ENCODE peak calls at places on chromosomes 7 and 10, in ten cellular contexts. K is SK-N-SH, A is sigmoid colon, T is esophagus muscularis mucosa, E is K562, Y is tibial nerve, W is stomach, B is GM12878, S is upper lobe of left lung, G is transverse colon. J is an unnamed sample. For H3K36me3, the result is how much of the 10 kb centered on the place peaks cover.

GRCh38 chr10:69389827-69390490 is 26.8 kb downstream of the TACR2 start:
- DNase-seq in K (no peak), A (no peak), T (no peak), E (peak), Y (no peak), W (peak), B (no peak), S (no peak), G (no peak), J (no peak)

GRCh38 chr7:82442492-82443043 is 1.0 kb downstream of the CACNA2D1 start:
- DNase-seq in K (peak), A (peak), T (no peak), E (no peak), Y (no peak), W (no peak), B (no peak), S (no peak), G (no peak), J (peak)

GRCh38 chr7:5702876-5703571 is 78.4 kb downstream of the RNF216 start:
- DNase-seq in K (no peak), A (peak), T (no peak), E (no peak), Y (no peak), W (no peak), B (no peak), S (no peak), G (no peak), J (no peak)

GRCh38 chr7:43643842-43644241 is 60.9 kb downstream of the STK17A start:
- DNase-seq in K (no peak), A (no peak), T (no peak), E (no peak), Y (no peak), W (no peak), B (no peak), S (no peak), G (no peak), J (no peak)

GRCh38 chr7:48427671-48428070 is 256.4 kb downstream of the ABCA13 start:
- DNase-seq in K (no peak), A (no peak), T (peak), E (no peak), Y (no peak), W (no peak), B (no peak), S (no peak), G (no peak), J (no peak)

GRCh38 chr7:149732111-149732561 is 41.3 kb downstream of the ZNF467 start:
- DNase-seq in K (no peak), A (no peak), T (no peak), E (no peak), Y (no peak), W (peak), B (no peak), S (no peak), G (no peak), J (no peak)

GRCh38 chr7:77351539-77352004 is 64.6 kb downstream of the GSAP start:
- DNase-seq in K (no peak), A (no peak), T (peak), E (no peak), Y (no peak), W (peak), B (peak), S (peak), G (peak), J (no peak)

GRCh38 chr10:110784198-110784597 is 87.5 kb upstream of the PDCD4 start:
- DNase-seq in K (no peak), A (peak), T (no peak), E (no peak), Y (no peak), W (no peak), B (no peak), S (peak), G (no peak), J (no peak)

GRCh38 chr10:31004611-31005193 is 27.0 kb downstream of the ZNF438 start:
- DNase-seq in K (no peak), A (no peak), T (no peak), E (no peak), Y (no peak), W (no peak), B (no peak), S (no peak), G (no peak), J (no peak)

GRCh38 chr10:106877574-106877973 is 286.9 kb downstream of the SORCS1 start:
- DNase-seq in K (no peak), A (no peak), T (no peak), E (no peak), Y (no peak), W (no peak), B (no peak), S (no peak), G (no peak), J (no peak)

GRCh38 chr10:104325436-104326430 is 12.5 kb downstream of the ITPRIP start:
- DNase-seq in K (no peak), A (peak), T (no peak), E (no peak), Y (no peak), W (no peak), B (no peak), S (peak), G (no peak), J (no peak)

GRCh38 chr10:22434521-22434920 is 89.2 kb downstream of the SPAG6 start:
- DNase-seq in K (no peak), A (no peak), T (no peak), E (no peak), Y (no peak), W (no peak), B (no peak), S (no peak), G (no peak), J (no peak)

GRCh38 chr7:114539575-114539974 is 125.0 kb downstream of the FOXP2 start:
- DNase-seq in K (no peak), A (no peak), T (no peak), E (no peak), Y (peak), W (no peak), B (no peak), S (no peak), G (peak), J (peak)
- TF ChIP-seq CTCF in K (peak), A (peak), T (peak), E (no peak), Y (no peak), W (no peak), B (no peak), S (no peak), G (peak), J (no peak)

GRCh38 chr7:137878333-137878961 is 31.7 kb upstream of the DGKI start:
- DNase-seq in K (no peak), A (peak), T (no peak), E (peak), Y (peak), W (peak), B (no peak), S (peak), G (peak), J (peak)

GRCh38 chr7:137875746-137876145 is 29.0 kb upstream of the DGKI start:
- DNase-seq in K (no peak), A (no peak), T (no peak), E (no peak), Y (no peak), W (no peak), B (no peak), S (no peak), G (no peak), J (no peak)

GRCh38 chr7:137879357-137880158 is 32.8 kb upstream of the DGKI start:
- DNase-seq in K (no peak), A (peak), T (no peak), E (no peak), Y (no peak), W (no peak), B (no peak), S (no peak), G (no peak), J (no peak)

GRCh38 chr7:137874390-137874789 is 27.6 kb upstream of the DGKI start:
- DNase-seq in K (peak), A (no peak), T (no peak), E (no peak), Y (no peak), W (no peak), B (no peak), S (no peak), G (no peak), J (no peak)

DNA sequence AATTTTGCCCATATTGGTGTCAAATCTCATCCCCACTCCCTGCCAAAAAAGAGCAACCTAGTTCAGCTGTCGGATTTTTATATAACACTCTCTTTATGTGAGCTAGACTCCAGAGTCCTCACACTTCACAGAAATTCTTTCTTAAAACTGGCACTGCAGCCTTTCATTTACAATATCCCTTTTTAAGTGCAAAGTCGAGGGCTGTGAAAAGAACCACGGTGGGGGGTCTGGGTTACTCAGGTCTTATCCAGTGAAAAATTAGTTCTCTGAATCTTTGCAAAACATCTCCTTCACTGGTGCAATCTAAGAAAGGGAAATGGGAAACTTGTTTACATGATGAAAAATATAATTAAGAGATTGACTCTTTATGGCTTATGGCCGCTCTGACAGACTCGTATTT is 30.5 kb upstream of the DGKI start:
- DNase-seq in K (no peak), A (no peak), T (no peak), E (no peak), Y (no peak), W (no peak), B (no peak), S (no peak), G (no peak), J (no peak)
- H3K36me3 ChIP-seq in K (half or more), A (under half), T (under half), E (half or more), Y (half or more), W (half or more), B (half or more), S (under half), G (under half), J (under half)

DNA sequence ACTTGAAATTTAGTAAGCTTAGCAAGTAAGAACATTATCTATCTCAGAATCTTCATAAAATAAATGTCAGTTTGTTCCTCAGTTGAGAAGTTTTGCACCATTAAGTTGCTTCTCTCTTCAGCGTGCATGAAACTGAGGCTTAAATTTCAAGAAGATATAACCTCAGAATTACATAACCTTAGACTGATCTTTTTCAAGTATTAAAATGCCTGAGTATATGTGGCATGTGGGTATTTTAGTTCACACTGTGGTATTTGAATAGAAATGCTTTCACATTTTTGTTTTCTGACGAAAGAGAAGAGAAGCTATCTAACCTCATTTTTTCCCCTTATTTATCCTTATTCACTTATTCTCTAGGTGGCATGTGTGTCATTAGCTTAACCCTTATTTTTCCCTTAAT is 104.1 kb downstream of the PHF14 start:
- DNase-seq in K (no peak), A (no peak), T (no peak), E (no peak), Y (no peak), W (no peak), B (no peak), S (no peak), G (no peak), J (no peak)
- TF ChIP-seq EP300 in K (no peak), A (no peak), T (no peak), E (no peak), Y (no peak), W (no peak), B (no peak), S (no peak), G (no peak), J (no peak)

GRCh38 chr10:119253433-119254174 is 46.2 kb downstream of the GRK5 start:
- DNase-seq in K (peak), A (peak), T (no peak), E (no peak), Y (peak), W (no peak), B (no peak), S (no peak), G (peak), J (peak)
- TF ChIP-seq CTCF in K (no peak), A (no peak), T (peak), E (no peak), Y (no peak), W (no peak), B (no peak), S (no peak), G (no peak), J (peak)

GRCh38 chr10:6116806-6117205 is 28.0 kb downstream of the RBM17 start:
- DNase-seq in K (no peak), A (no peak), T (no peak), E (no peak), Y (no peak), W (no peak), B (no peak), S (no peak), G (no peak), J (no peak)
- H3K36me3 ChIP-seq in K (half or more), A (under half), T (half or more), E (half or more), Y (under half), W (half or more), B (under half), S (under half), G (under half), J (under half)

GRCh38 chr7:3780525-3780924 is 479.5 kb downstream of the SDK1 start:
- DNase-seq in K (no peak), A (no peak), T (no peak), E (no peak), Y (no peak), W (no peak), B (no peak), S (no peak), G (no peak), J (no peak)
- TF ChIP-seq EP300 in K (no peak), A (no peak), T (no peak), E (no peak), Y (no peak), W (no peak), B (no peak), S (no peak), G (no peak), J (no peak)

DNA sequence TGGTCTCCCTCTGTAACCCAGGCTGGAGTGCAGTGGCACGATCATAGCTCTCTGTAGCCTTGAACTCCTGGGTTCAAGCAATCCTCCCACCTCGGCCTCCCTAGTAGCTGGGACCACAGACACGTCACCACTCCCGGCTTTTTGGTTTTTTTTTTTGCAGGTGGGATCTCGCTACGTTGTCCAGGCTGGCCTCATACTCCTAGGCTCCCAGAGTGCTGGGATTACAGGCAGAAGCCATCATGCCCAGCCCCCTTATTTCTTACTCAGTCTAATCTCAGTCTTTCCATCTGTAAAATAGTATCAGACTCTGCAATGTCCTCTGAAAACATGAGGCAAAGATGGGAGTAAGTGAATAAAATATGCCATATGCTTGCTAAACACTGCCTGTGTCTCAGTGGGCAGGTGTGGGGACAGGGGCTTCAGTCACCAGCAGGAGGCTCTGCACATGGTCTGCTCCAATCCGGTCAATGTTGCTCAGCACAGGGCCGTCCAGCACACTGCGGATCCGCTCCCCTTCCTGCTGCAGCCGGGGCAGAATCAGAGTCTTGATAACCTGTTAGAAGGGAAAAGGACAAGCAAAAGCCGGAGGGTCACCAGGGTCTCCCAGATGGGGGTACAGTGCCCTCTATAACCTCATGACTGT is 8.2 kb downstream of the AP4M1 start:
- DNase-seq in K (peak), A (no peak), T (no peak), E (no peak), Y (no peak), W (no peak), B (no peak), S (no peak), G (no peak), J (no peak)
- TF ChIP-seq CTCF in K (peak), A (no peak), T (no peak), E (peak), Y (no peak), W (no peak), B (no peak), S (no peak), G (no peak), J (no peak)

J was measured in ovary.